ENCODE peak calls at places on chromosomes 12 and 14, in four cellular contexts. N is testis; J is CD8-positive, alpha-beta T cell; I is pancreas. C is an unnamed sample.

GRCh38 chr12:54759751-54760150 is 94.6 kb upstream of the MUCL1 start:
- DNase-seq in N (peak; percentile 24), J (no peak), I (no peak), C (no peak)

GRCh38 chr12:53324779-53325538 is 3.5 kb upstream of the AAAS start:
- DNase-seq in N (peak; percentile 94), J (peak; percentile 85), I (peak; percentile 85), C (peak; percentile 71)

GRCh38 chr14:103326078-103326477 is 8.0 kb upstream of the EIF5 start:
- DNase-seq in N (no peak), J (no peak), I (no peak), C (no peak)

GRCh38 chr12:53046655-53047220 is 3.1 kb upstream of the TNS2 start:
- DNase-seq in N (peak; percentile 93), J (no peak), I (peak; percentile 88), C (peak; percentile 49)

GRCh38 chr12:85642810-85643209 is 193.4 kb downstream of the RASSF9 start:
- DNase-seq in N (no peak), J (no peak), I (no peak), C (no peak)

GRCh38 chr12:109650808-109651207 is 62.8 kb upstream of the FAM222A start:
- DNase-seq in N (no peak), J (no peak), I (no peak), C (no peak)

GRCh38 chr14:24243336-24243836 is 963 bp upstream of the TINF2 start:
- DNase-seq in N (no peak), J (no peak), I (peak; percentile 39), C (peak; percentile 2)

GRCh38 chr14:98082833-98083232 is 1189.2 kb downstream of the BCL11B start:
- DNase-seq in N (no peak), J (no peak), I (no peak), C (no peak)

GRCh38 chr12:89486231-89486630 is 38.4 kb downstream of the GALNT4 start:
- DNase-seq in N (no peak), J (no peak), I (no peak), C (no peak)

GRCh38 chr14:74942608-74943007 is 12.8 kb downstream of the PGF start:
- DNase-seq in N (no peak), J (no peak), I (no peak), C (no peak)

DNA sequence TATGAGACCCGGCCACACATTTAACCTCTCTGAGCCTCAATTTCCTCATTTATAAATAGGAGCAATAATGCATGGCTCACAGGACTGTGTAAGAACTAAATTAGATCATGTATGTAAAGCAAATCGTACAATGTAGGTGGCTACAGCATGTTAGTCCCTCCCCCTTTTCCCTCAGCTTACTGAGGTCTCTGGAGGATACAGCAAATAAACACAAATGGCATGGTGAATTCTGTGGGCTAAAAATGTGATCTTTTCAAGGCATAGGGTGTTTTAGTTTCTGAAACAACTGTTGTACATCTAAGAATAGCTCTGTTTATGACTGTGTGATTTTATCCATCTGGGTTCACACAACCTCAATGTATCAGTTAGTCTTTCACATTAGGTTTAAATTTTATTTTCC is 121.2 kb upstream of the PLEKHG7 start:
- DNase-seq in N (no peak), J (no peak), I (no peak), C (no peak)
- H3K27ac ChIP-seq in N (no peak overlapping the region), J (no peak overlapping the region), I (no peak overlapping the region), C (no peak overlapping the region)

DNA sequence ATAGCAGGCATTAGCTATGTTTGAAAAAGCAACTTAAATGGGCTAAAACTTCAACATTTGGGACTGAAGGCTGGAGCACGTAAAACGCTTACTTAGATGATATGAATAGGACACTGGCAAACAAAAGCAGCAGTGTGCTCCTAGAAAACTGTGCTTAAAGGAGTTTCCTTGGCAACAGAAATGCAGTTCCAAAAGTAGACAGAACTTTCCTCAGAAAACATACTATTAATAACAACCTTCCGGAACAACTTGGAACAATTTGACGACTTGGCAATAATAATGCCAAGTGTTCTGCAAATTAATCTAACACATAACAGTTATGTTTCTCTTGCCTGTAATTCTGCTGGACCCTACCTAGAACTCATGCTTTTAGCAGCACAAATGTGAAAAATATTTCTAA is 235.4 kb upstream of the NPAS3 start:
- DNase-seq in N (peak; percentile 60), J (no peak), I (no peak), C (no peak)
- H3K27ac ChIP-seq in N (peak overlapping the region; percentile 87), J (no peak overlapping the region), I (no peak overlapping the region), C (no peak overlapping the region)

DNA sequence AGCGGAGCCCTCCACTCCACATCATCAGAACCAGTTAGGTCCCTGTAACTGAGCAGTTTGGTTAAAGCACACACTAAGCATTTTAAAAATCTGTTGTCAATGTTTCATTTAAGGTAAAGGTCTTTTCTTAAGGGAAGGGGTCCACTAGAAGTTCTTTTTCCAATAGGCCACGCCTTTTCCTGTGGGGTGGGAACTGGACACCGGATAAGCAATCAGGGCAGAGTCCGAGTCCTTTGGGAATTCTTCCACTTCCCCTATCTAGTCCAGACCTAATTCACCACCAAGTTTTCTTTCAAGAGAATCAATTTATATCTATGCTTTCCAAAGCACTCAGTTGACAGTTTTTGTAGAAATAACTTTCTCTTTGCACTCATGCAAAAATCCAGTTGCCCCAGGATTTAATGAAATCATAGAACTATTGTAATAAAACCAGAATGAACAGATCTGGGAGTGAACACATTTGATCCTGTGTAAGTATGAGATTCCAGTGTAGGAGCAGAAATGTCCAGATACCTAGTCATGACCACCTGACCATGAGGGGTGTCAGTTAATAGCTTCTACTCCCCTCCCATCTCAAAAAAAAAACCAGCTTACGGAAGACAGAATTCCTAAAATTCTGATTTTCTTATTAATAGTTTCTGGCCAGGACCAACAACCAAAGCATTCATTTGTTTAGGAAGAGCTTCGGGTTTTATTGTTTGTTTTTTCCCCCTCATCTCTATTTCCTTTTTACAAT is 11.7 kb downstream of the VPS37B start:
- DNase-seq in N (no peak), J (no peak), I (no peak), C (no peak)
- H3K27ac ChIP-seq in N (no peak overlapping the region), J (no peak overlapping the region), I (no peak overlapping the region), C (no peak overlapping the region)

DNA sequence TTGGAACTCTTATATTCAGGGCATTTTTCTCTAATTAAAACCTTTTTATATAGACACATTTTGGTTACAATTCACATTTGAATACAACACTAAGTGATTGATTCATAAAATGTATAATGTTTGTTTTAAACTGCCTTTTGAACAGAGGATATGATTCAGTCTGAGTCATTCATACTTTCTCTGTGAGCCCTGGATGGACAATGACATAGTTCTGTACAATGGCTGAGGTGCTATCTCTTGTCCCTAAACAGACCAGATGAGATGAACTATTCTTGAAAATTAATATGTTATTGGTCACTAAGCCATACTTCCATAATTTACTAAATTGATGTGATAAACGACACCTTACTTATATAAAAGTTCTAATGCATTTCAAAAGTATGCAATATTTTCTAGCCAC is 199.7 kb upstream of the ATXN7L3B start:
- DNase-seq in N (no peak), J (no peak), I (no peak), C (no peak)
- H3K27ac ChIP-seq in N (no peak overlapping the region), J (no peak overlapping the region), I (no peak overlapping the region), C (no peak overlapping the region)

GRCh38 chr12:80356092-80356491 is 87.9 kb upstream of the PTPRQ start:
- DNase-seq in N (no peak), J (no peak), I (no peak), C (no peak)
- H3K27ac ChIP-seq in N (no peak overlapping the region), J (no peak overlapping the region), I (no peak overlapping the region), C (no peak overlapping the region)

DNA sequence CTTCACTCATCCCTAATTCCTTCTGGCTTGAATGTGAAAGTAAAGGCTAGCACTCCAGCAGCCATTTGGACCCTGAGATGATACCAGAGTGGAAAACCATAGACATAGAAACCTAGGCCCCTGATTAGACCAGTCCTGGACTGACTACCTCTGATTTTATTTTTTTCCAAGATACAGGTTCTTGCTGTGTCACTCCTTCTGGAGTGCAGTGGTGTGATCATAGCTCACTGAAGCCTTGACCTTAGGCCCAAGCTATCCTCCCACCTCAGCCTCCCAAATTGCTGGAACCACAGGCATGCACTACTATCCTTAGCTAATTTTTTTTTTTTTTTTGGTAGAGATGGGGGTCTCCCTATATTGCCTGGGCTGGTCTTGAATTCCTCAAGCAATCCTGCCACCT is 74.4 kb upstream of the STAC3 start:
- DNase-seq in N (no peak), J (no peak), I (no peak), C (no peak)
- H3K27ac ChIP-seq in N (no peak overlapping the region), J (no peak overlapping the region), I (no peak overlapping the region), C (no peak overlapping the region)

DNA sequence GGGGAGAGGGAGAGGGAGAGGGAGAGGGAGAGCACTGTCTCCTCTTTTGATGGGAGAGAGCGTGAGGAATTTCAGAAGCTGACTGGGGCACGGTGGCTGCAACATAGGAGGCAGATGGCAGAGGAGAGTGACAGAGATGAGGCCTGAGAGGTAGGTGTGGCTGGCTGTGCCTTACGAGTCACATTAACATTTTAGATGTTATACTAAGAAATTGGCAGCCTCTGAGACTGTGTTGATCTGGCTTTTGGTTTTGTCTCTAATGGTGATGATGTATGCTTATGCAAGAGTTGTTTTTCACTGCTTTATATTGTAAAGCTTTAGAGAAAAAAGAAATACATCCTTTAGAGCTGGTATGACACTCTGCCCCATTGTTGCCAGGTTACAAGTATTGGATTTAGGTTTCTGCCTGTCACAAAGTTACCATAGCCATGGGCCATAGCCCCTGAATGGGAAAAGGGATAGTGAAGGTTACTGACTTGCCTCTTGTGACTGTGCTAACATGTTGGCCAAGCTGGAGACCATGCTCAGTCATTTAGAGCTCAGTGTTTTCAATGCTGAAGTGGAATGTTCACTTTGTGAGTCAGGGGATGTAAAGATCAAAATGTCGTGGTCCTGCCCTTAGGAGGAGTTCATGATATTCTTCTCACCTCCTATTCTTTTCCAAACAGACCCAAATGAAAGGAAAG is 186.2 kb downstream of the SYNE2 start:
- DNase-seq in N (no peak), J (no peak), I (no peak), C (no peak)
- H3K27ac ChIP-seq in N (no peak overlapping the region), J (no peak overlapping the region), I (no peak overlapping the region), C (no peak overlapping the region)

GRCh38 chr12:96365604-96366230 is 34.5 kb downstream of the CDK17 start:
- DNase-seq in N (no peak), J (no peak), I (no peak), C (no peak)
- H3K27ac ChIP-seq in N (no peak overlapping the region), J (no peak overlapping the region), I (no peak overlapping the region), C (no peak overlapping the region)

GRCh38 chr12:12399161-12399560 is 42.3 kb downstream of the BORCS5 start:
- DNase-seq in N (no peak), J (no peak), I (no peak), C (no peak)

GRCh38 chr12:12397184-12397583 is 40.3 kb downstream of the BORCS5 start:
- DNase-seq in N (peak; percentile 41), J (no peak), I (no peak), C (no peak)

GRCh38 chr12:12399906-12400305 is 43.0 kb downstream of the BORCS5 start:
- DNase-seq in N (no peak), J (no peak), I (no peak), C (no peak)

GRCh38 chr12:12396727-12397126 is 39.8 kb downstream of the BORCS5 start:
- DNase-seq in N (no peak), J (no peak), I (no peak), C (no peak)

GRCh38 chr12:12398026-12398859 is 41.4 kb downstream of the BORCS5 start:
- DNase-seq in N (peak; percentile 47), J (no peak), I (peak; percentile 49), C (no peak)
- H3K27ac ChIP-seq in N (peak overlapping the region; percentile 43), J (no peak overlapping the region), I (peak overlapping the region; percentile 36), C (no peak overlapping the region)

GRCh38 chr12:102888511-102888910 is 28.5 kb downstream of the PAH start:
- DNase-seq in N (no peak), J (no peak), I (no peak), C (no peak)
- H3K27ac ChIP-seq in N (no peak overlapping the region), J (no peak overlapping the region), I (no peak overlapping the region), C (no peak overlapping the region)

C was measured in effector memory CD4-positive, alpha-beta T cell.